ENCODE peak calls at places on chromosomes 4 and X, in four cellular contexts. One of them, this sample, is unnamed.

GRCh38 chr4:99655315-99656081 is 2.1 kb downstream of the C4orf54 start:
- DNase-seq in GM12891: no peak
- DNase-seq in stimulated activated CD4-positive, alpha-beta T cell treated with anti-CD3 and anti-CD28 coated beads, TNF-alpha, amount 100 ng/mL, for 4 hours: no peak
- DNase-seq in C1 segment of cervical spinal cord: no peak
- DNase-seq in this sample: no peak

GRCh38 chr4:2500547-2500946 is 31.6 kb downstream of the RNF4 start:
- DNase-seq in GM12891: no peak
- DNase-seq in stimulated activated CD4-positive, alpha-beta T cell treated with anti-CD3 and anti-CD28 coated beads, TNF-alpha, amount 100 ng/mL, for 4 hours: no peak
- DNase-seq in C1 segment of cervical spinal cord: no peak
- DNase-seq in this sample: no peak

GRCh38 chrX:24965400-24965799 is 50.4 kb downstream of the ARX start:
- DNase-seq in GM12891: no peak
- DNase-seq in stimulated activated CD4-positive, alpha-beta T cell treated with anti-CD3 and anti-CD28 coated beads, TNF-alpha, amount 100 ng/mL, for 4 hours: no peak
- DNase-seq in C1 segment of cervical spinal cord: no peak
- DNase-seq in this sample: no peak

GRCh38 chr4:86401826-86402225 is 42.0 kb upstream of the MAPK10 start:
- DNase-seq in GM12891: no peak
- DNase-seq in stimulated activated CD4-positive, alpha-beta T cell treated with anti-CD3 and anti-CD28 coated beads, TNF-alpha, amount 100 ng/mL, for 4 hours: no peak
- DNase-seq in C1 segment of cervical spinal cord: no peak
- DNase-seq in this sample: no peak

GRCh38 chr4:85430697-85431096 is 44.3 kb upstream of the ARHGAP24 start:
- DNase-seq in GM12891: no peak
- DNase-seq in stimulated activated CD4-positive, alpha-beta T cell treated with anti-CD3 and anti-CD28 coated beads, TNF-alpha, amount 100 ng/mL, for 4 hours: no peak
- DNase-seq in C1 segment of cervical spinal cord: no peak
- DNase-seq in this sample: no peak

GRCh38 chr4:4712800-4713528 is 146.5 kb upstream of the MSX1 start:
- DNase-seq in GM12891: no peak
- DNase-seq in stimulated activated CD4-positive, alpha-beta T cell treated with anti-CD3 and anti-CD28 coated beads, TNF-alpha, amount 100 ng/mL, for 4 hours: no peak
- DNase-seq in C1 segment of cervical spinal cord: no peak
- DNase-seq in this sample: no peak

GRCh38 chrX:119477812-119478232 is 9.6 kb downstream of the SLC25A5 start:
- DNase-seq in GM12891: no peak
- DNase-seq in stimulated activated CD4-positive, alpha-beta T cell treated with anti-CD3 and anti-CD28 coated beads, TNF-alpha, amount 100 ng/mL, for 4 hours: no peak
- DNase-seq in C1 segment of cervical spinal cord: no peak
- DNase-seq in this sample: peak; percentile 75

GRCh38 chr4:139819082-139819481 is 153.5 kb downstream of the MGST2 start:
- DNase-seq in GM12891: no peak
- DNase-seq in stimulated activated CD4-positive, alpha-beta T cell treated with anti-CD3 and anti-CD28 coated beads, TNF-alpha, amount 100 ng/mL, for 4 hours: no peak
- DNase-seq in C1 segment of cervical spinal cord: no peak
- DNase-seq in this sample: no peak

GRCh38 chr4:18850763-18851331 is 829.3 kb upstream of the LCORL start:
- DNase-seq in GM12891: no peak
- DNase-seq in stimulated activated CD4-positive, alpha-beta T cell treated with anti-CD3 and anti-CD28 coated beads, TNF-alpha, amount 100 ng/mL, for 4 hours: no peak
- DNase-seq in C1 segment of cervical spinal cord: no peak
- DNase-seq in this sample: no peak

GRCh38 chr4:45316257-45316656 is 589.9 kb upstream of the GNPDA2 start:
- DNase-seq in GM12891: no peak
- DNase-seq in stimulated activated CD4-positive, alpha-beta T cell treated with anti-CD3 and anti-CD28 coated beads, TNF-alpha, amount 100 ng/mL, for 4 hours: no peak
- DNase-seq in C1 segment of cervical spinal cord: no peak
- DNase-seq in this sample: no peak

GRCh38 chr4:27684501-27685077 is 823.9 kb downstream of the STIM2 start:
- DNase-seq in GM12891: no peak
- DNase-seq in stimulated activated CD4-positive, alpha-beta T cell treated with anti-CD3 and anti-CD28 coated beads, TNF-alpha, amount 100 ng/mL, for 4 hours: no peak
- DNase-seq in C1 segment of cervical spinal cord: peak; percentile 18
- DNase-seq in this sample: peak; percentile 27

GRCh38 chrX:130028196-130028595 is 45.8 kb downstream of the BCORL1 start:
- DNase-seq in GM12891: no peak
- DNase-seq in stimulated activated CD4-positive, alpha-beta T cell treated with anti-CD3 and anti-CD28 coated beads, TNF-alpha, amount 100 ng/mL, for 4 hours: peak; percentile 22
- DNase-seq in C1 segment of cervical spinal cord: no peak
- DNase-seq in this sample: peak; percentile 71

GRCh38 chr4:188661502-188661901 is 522.3 kb downstream of the TRIML1 start:
- DNase-seq in GM12891: no peak
- DNase-seq in stimulated activated CD4-positive, alpha-beta T cell treated with anti-CD3 and anti-CD28 coated beads, TNF-alpha, amount 100 ng/mL, for 4 hours: no peak
- DNase-seq in C1 segment of cervical spinal cord: no peak
- DNase-seq in this sample: no peak

GRCh38 chr4:1870578-1871443 is at the start of gene NSD2:
- DNase-seq in GM12891: peak; percentile 94
- DNase-seq in stimulated activated CD4-positive, alpha-beta T cell treated with anti-CD3 and anti-CD28 coated beads, TNF-alpha, amount 100 ng/mL, for 4 hours: peak; percentile 81
- DNase-seq in C1 segment of cervical spinal cord: peak; percentile 82
- DNase-seq in this sample: peak; percentile 92

GRCh38 chr4:121191351-121191750 is 27.2 kb upstream of the TNIP3 start:
- DNase-seq in GM12891: no peak
- DNase-seq in stimulated activated CD4-positive, alpha-beta T cell treated with anti-CD3 and anti-CD28 coated beads, TNF-alpha, amount 100 ng/mL, for 4 hours: no peak
- DNase-seq in C1 segment of cervical spinal cord: no peak
- DNase-seq in this sample: no peak

GRCh38 chr4:121973791-121974190 is 21.9 kb upstream of the TRPC3 start:
- DNase-seq in GM12891: no peak
- DNase-seq in stimulated activated CD4-positive, alpha-beta T cell treated with anti-CD3 and anti-CD28 coated beads, TNF-alpha, amount 100 ng/mL, for 4 hours: no peak
- DNase-seq in C1 segment of cervical spinal cord: no peak
- DNase-seq in this sample: no peak

GRCh38 chr4:146488495-146489174 is 33.1 kb downstream of the SLC10A7 start:
- DNase-seq in GM12891: no peak
- DNase-seq in stimulated activated CD4-positive, alpha-beta T cell treated with anti-CD3 and anti-CD28 coated beads, TNF-alpha, amount 100 ng/mL, for 4 hours: no peak
- DNase-seq in C1 segment of cervical spinal cord: no peak
- DNase-seq in this sample: no peak

GRCh38 chr4:96675916-96676315 is 836.0 kb downstream of the PDHA2 start:
- DNase-seq in GM12891: no peak
- DNase-seq in stimulated activated CD4-positive, alpha-beta T cell treated with anti-CD3 and anti-CD28 coated beads, TNF-alpha, amount 100 ng/mL, for 4 hours: no peak
- DNase-seq in C1 segment of cervical spinal cord: no peak
- DNase-seq in this sample: no peak

GRCh38 chr4:67288964-67289363 is 256.3 kb downstream of the CENPC start:
- DNase-seq in GM12891: peak; percentile 17
- DNase-seq in stimulated activated CD4-positive, alpha-beta T cell treated with anti-CD3 and anti-CD28 coated beads, TNF-alpha, amount 100 ng/mL, for 4 hours: no peak
- DNase-seq in C1 segment of cervical spinal cord: no peak
- DNase-seq in this sample: no peak

GRCh38 chrX:108001218-108001814 is 19.1 kb upstream of the TEX13B start:
- DNase-seq in GM12891: no peak
- DNase-seq in stimulated activated CD4-positive, alpha-beta T cell treated with anti-CD3 and anti-CD28 coated beads, TNF-alpha, amount 100 ng/mL, for 4 hours: no peak
- DNase-seq in C1 segment of cervical spinal cord: no peak
- DNase-seq in this sample: no peak

GRCh38 chrX:11770320-11770719 is 12.3 kb downstream of the MSL3 start:
- DNase-seq in GM12891: no peak
- DNase-seq in stimulated activated CD4-positive, alpha-beta T cell treated with anti-CD3 and anti-CD28 coated beads, TNF-alpha, amount 100 ng/mL, for 4 hours: no peak
- DNase-seq in C1 segment of cervical spinal cord: peak; percentile 0
- DNase-seq in this sample: no peak

GRCh38 chr4:135777386-135777785 is 1575.8 kb upstream of the PABPC4L start:
- DNase-seq in GM12891: no peak
- DNase-seq in stimulated activated CD4-positive, alpha-beta T cell treated with anti-CD3 and anti-CD28 coated beads, TNF-alpha, amount 100 ng/mL, for 4 hours: no peak
- DNase-seq in C1 segment of cervical spinal cord: no peak
- DNase-seq in this sample: no peak

GRCh38 chrX:39983715-39984114 is 114.0 kb downstream of the BCOR start:
- DNase-seq in GM12891: no peak
- DNase-seq in stimulated activated CD4-positive, alpha-beta T cell treated with anti-CD3 and anti-CD28 coated beads, TNF-alpha, amount 100 ng/mL, for 4 hours: no peak
- DNase-seq in C1 segment of cervical spinal cord: no peak
- DNase-seq in this sample: no peak

GRCh38 chrX:97332963-97333362 is 449.3 kb downstream of the RPA4 start:
- DNase-seq in GM12891: no peak
- DNase-seq in stimulated activated CD4-positive, alpha-beta T cell treated with anti-CD3 and anti-CD28 coated beads, TNF-alpha, amount 100 ng/mL, for 4 hours: no peak
- DNase-seq in C1 segment of cervical spinal cord: no peak
- DNase-seq in this sample: no peak

GRCh38 chrX:48958635-48959094 is 1.3 kb upstream of the OTUD5 start:
- DNase-seq in GM12891: no peak
- DNase-seq in stimulated activated CD4-positive, alpha-beta T cell treated with anti-CD3 and anti-CD28 coated beads, TNF-alpha, amount 100 ng/mL, for 4 hours: no peak
- DNase-seq in C1 segment of cervical spinal cord: peak; percentile 61
- DNase-seq in this sample: peak; percentile 40

GRCh38 chrX:12721042-12721441 is 70.2 kb upstream of the PRPS2 start:
- DNase-seq in GM12891: no peak
- DNase-seq in stimulated activated CD4-positive, alpha-beta T cell treated with anti-CD3 and anti-CD28 coated beads, TNF-alpha, amount 100 ng/mL, for 4 hours: no peak
- DNase-seq in C1 segment of cervical spinal cord: no peak
- DNase-seq in this sample: no peak

GRCh38 chr4:145340071-145340695 is 141.5 kb upstream of the SMAD1 start:
- DNase-seq in GM12891: no peak
- DNase-seq in stimulated activated CD4-positive, alpha-beta T cell treated with anti-CD3 and anti-CD28 coated beads, TNF-alpha, amount 100 ng/mL, for 4 hours: no peak
- DNase-seq in C1 segment of cervical spinal cord: no peak
- DNase-seq in this sample: no peak

GRCh38 chr4:71691416-71692073 is 92.3 kb downstream of the GC start:
- DNase-seq in GM12891: no peak
- DNase-seq in stimulated activated CD4-positive, alpha-beta T cell treated with anti-CD3 and anti-CD28 coated beads, TNF-alpha, amount 100 ng/mL, for 4 hours: no peak
- DNase-seq in C1 segment of cervical spinal cord: no peak
- DNase-seq in this sample: no peak

GRCh38 chrX:70336767-70337166 is 46.9 kb downstream of the KIF4A start:
- DNase-seq in GM12891: no peak
- DNase-seq in stimulated activated CD4-positive, alpha-beta T cell treated with anti-CD3 and anti-CD28 coated beads, TNF-alpha, amount 100 ng/mL, for 4 hours: no peak
- DNase-seq in C1 segment of cervical spinal cord: no peak
- DNase-seq in this sample: no peak

GRCh38 chr4:24669751-24670150 is 85.4 kb upstream of the DHX15 start:
- DNase-seq in GM12891: no peak
- DNase-seq in stimulated activated CD4-positive, alpha-beta T cell treated with anti-CD3 and anti-CD28 coated beads, TNF-alpha, amount 100 ng/mL, for 4 hours: no peak
- DNase-seq in C1 segment of cervical spinal cord: no peak
- DNase-seq in this sample: no peak

GRCh38 chrX:794311-794710 is 163.7 kb downstream of the SHOX start:
- DNase-seq in GM12891: no peak
- DNase-seq in stimulated activated CD4-positive, alpha-beta T cell treated with anti-CD3 and anti-CD28 coated beads, TNF-alpha, amount 100 ng/mL, for 4 hours: no peak
- DNase-seq in C1 segment of cervical spinal cord: no peak
- DNase-seq in this sample: no peak

This sample was measured in left colon.